ENCODE peak calls at places on chromosomes 1 and 21, in seven cellular contexts. One of them, this sample, is unnamed.

GRCh38 chr1:151993084-151993733 is 450 bp downstream of the S100A10 start:
- DNase-seq in thyroid gland: no peak
- DNase-seq in A549: peak; percentile 54
- DNase-seq in prostate gland: no peak
- DNase-seq in kidney: peak; percentile 83
- DNase-seq in sigmoid colon: peak; percentile 70
- DNase-seq in astrocyte of the spinal cord: no peak
- DNase-seq in this sample: no peak

GRCh38 chr21:22961248-22961647 is 1963.0 kb downstream of the NCAM2 start:
- DNase-seq in thyroid gland: no peak
- DNase-seq in A549: no peak
- DNase-seq in prostate gland: no peak
- DNase-seq in kidney: no peak
- DNase-seq in sigmoid colon: no peak
- DNase-seq in astrocyte of the spinal cord: no peak
- DNase-seq in this sample: no peak

GRCh38 chr1:3924871-3925655 is 25.0 kb upstream of the C1orf174 start:
- DNase-seq in thyroid gland: no peak
- DNase-seq in A549: no peak
- DNase-seq in prostate gland: no peak
- DNase-seq in kidney: peak; percentile 33
- DNase-seq in sigmoid colon: no peak
- DNase-seq in astrocyte of the spinal cord: no peak
- DNase-seq in this sample: peak; percentile 47

GRCh38 chr1:230749150-230749549 is 2.0 kb downstream of the CAPN9 start:
- DNase-seq in thyroid gland: peak; percentile 29
- DNase-seq in A549: no peak
- DNase-seq in prostate gland: no peak
- DNase-seq in kidney: no peak
- DNase-seq in sigmoid colon: no peak
- DNase-seq in astrocyte of the spinal cord: no peak
- DNase-seq in this sample: no peak

GRCh38 chr21:23874271-23874670 is 1733.0 kb downstream of the MRPL39 start:
- DNase-seq in thyroid gland: no peak
- DNase-seq in A549: no peak
- DNase-seq in prostate gland: no peak
- DNase-seq in kidney: no peak
- DNase-seq in sigmoid colon: no peak
- DNase-seq in astrocyte of the spinal cord: no peak
- DNase-seq in this sample: no peak

GRCh38 chr1:207823880-207824566 is 72.2 kb downstream of the CD46 start:
- DNase-seq in thyroid gland: peak; percentile 90
- DNase-seq in A549: peak; percentile 97
- DNase-seq in prostate gland: peak; percentile 88
- DNase-seq in kidney: peak; percentile 92
- DNase-seq in sigmoid colon: peak; percentile 96
- DNase-seq in astrocyte of the spinal cord: peak; percentile 94
- DNase-seq in this sample: peak; percentile 100

GRCh38 chr1:234997201-234998173 is 131.2 kb downstream of the TOMM20 start:
- DNase-seq in thyroid gland: peak; percentile 100
- DNase-seq in A549: peak; percentile 99
- DNase-seq in prostate gland: peak; percentile 98
- DNase-seq in kidney: peak; percentile 99
- DNase-seq in sigmoid colon: peak; percentile 100
- DNase-seq in astrocyte of the spinal cord: peak; percentile 100
- DNase-seq in this sample: peak; percentile 100

GRCh38 chr1:27941671-27942540 is 7.1 kb downstream of the SMPDL3B start:
- DNase-seq in thyroid gland: no peak
- DNase-seq in A549: no peak
- DNase-seq in prostate gland: no peak
- DNase-seq in kidney: peak; percentile 66
- DNase-seq in sigmoid colon: no peak
- DNase-seq in astrocyte of the spinal cord: no peak
- DNase-seq in this sample: no peak

GRCh38 chr1:33886452-33886851 is 22.6 kb downstream of the HMGB4 start:
- DNase-seq in thyroid gland: no peak
- DNase-seq in A549: no peak
- DNase-seq in prostate gland: no peak
- DNase-seq in kidney: no peak
- DNase-seq in sigmoid colon: no peak
- DNase-seq in astrocyte of the spinal cord: no peak
- DNase-seq in this sample: no peak

GRCh38 chr1:236602171-236602570 is 2.1 kb downstream of the HEATR1 start:
- DNase-seq in thyroid gland: no peak
- DNase-seq in A549: no peak
- DNase-seq in prostate gland: no peak
- DNase-seq in kidney: no peak
- DNase-seq in sigmoid colon: no peak
- DNase-seq in astrocyte of the spinal cord: no peak
- DNase-seq in this sample: no peak

GRCh38 chr1:232704694-232705680 is 75.1 kb upstream of the SIPA1L2 start:
- DNase-seq in thyroid gland: peak; percentile 6
- DNase-seq in A549: peak; percentile 67
- DNase-seq in prostate gland: peak; percentile 86
- DNase-seq in kidney: no peak
- DNase-seq in sigmoid colon: peak; percentile 88
- DNase-seq in astrocyte of the spinal cord: peak; percentile 81
- DNase-seq in this sample: peak; percentile 98

GRCh38 chr1:60265560-60266535 is 192.3 kb upstream of the C1orf87 start:
- DNase-seq in thyroid gland: no peak
- DNase-seq in A549: no peak
- DNase-seq in prostate gland: no peak
- DNase-seq in kidney: no peak
- DNase-seq in sigmoid colon: no peak
- DNase-seq in astrocyte of the spinal cord: peak; percentile 76
- DNase-seq in this sample: peak; percentile 23

GRCh38 chr1:85581802-85582686 is 1.5 kb downstream of the CCN1 start:
- DNase-seq in thyroid gland: peak; percentile 91
- DNase-seq in A549: peak; percentile 86
- DNase-seq in prostate gland: peak; percentile 80
- DNase-seq in kidney: peak; percentile 63
- DNase-seq in sigmoid colon: peak; percentile 79
- DNase-seq in astrocyte of the spinal cord: peak; percentile 82
- DNase-seq in this sample: peak; percentile 75

GRCh38 chr1:240091614-240092300 is at the start of gene FMN2:
- DNase-seq in thyroid gland: no peak
- DNase-seq in A549: peak; percentile 72
- DNase-seq in prostate gland: no peak
- DNase-seq in kidney: peak; percentile 65
- DNase-seq in sigmoid colon: peak; percentile 71
- DNase-seq in astrocyte of the spinal cord: peak; percentile 55
- DNase-seq in this sample: no peak

GRCh38 chr1:3352084-3352951 is 102.1 kb upstream of the ARHGEF16 start:
- DNase-seq in thyroid gland: peak; percentile 87
- DNase-seq in A549: no peak
- DNase-seq in prostate gland: peak; percentile 35
- DNase-seq in kidney: peak; percentile 91
- DNase-seq in sigmoid colon: peak; percentile 92
- DNase-seq in astrocyte of the spinal cord: peak; percentile 89
- DNase-seq in this sample: no peak

GRCh38 chr21:20994790-20995189 is 3.4 kb upstream of the NCAM2 start:
- DNase-seq in thyroid gland: no peak
- DNase-seq in A549: no peak
- DNase-seq in prostate gland: no peak
- DNase-seq in kidney: no peak
- DNase-seq in sigmoid colon: no peak
- DNase-seq in astrocyte of the spinal cord: no peak
- DNase-seq in this sample: no peak

GRCh38 chr1:207282496-207283380 is 38.7 kb upstream of the CD55 start:
- DNase-seq in thyroid gland: no peak
- DNase-seq in A549: no peak
- DNase-seq in prostate gland: no peak
- DNase-seq in kidney: no peak
- DNase-seq in sigmoid colon: no peak
- DNase-seq in astrocyte of the spinal cord: peak; percentile 66
- DNase-seq in this sample: no peak

GRCh38 chr1:34768856-34769255 is 9.3 kb downstream of the GJB4 start:
- DNase-seq in thyroid gland: no peak
- DNase-seq in A549: no peak
- DNase-seq in prostate gland: no peak
- DNase-seq in kidney: no peak
- DNase-seq in sigmoid colon: no peak
- DNase-seq in astrocyte of the spinal cord: no peak
- DNase-seq in this sample: no peak

GRCh38 chr1:217443845-217444244 is 187.0 kb downstream of the GPATCH2 start:
- DNase-seq in thyroid gland: no peak
- DNase-seq in A549: no peak
- DNase-seq in prostate gland: no peak
- DNase-seq in kidney: no peak
- DNase-seq in sigmoid colon: no peak
- DNase-seq in astrocyte of the spinal cord: no peak
- DNase-seq in this sample: no peak

GRCh38 chr21:18244721-18245486 is at the start of gene CHODL:
- DNase-seq in thyroid gland: no peak
- DNase-seq in A549: no peak
- DNase-seq in prostate gland: no peak
- DNase-seq in kidney: peak; percentile 76
- DNase-seq in sigmoid colon: no peak
- DNase-seq in astrocyte of the spinal cord: peak; percentile 34
- DNase-seq in this sample: no peak

GRCh38 chr1:16371725-16372124 is 4.7 kb downstream of the SZRD1 start:
- DNase-seq in thyroid gland: no peak
- DNase-seq in A549: peak; percentile 39
- DNase-seq in prostate gland: no peak
- DNase-seq in kidney: no peak
- DNase-seq in sigmoid colon: no peak
- DNase-seq in astrocyte of the spinal cord: peak; percentile 50
- DNase-seq in this sample: peak; percentile 36

DNA sequence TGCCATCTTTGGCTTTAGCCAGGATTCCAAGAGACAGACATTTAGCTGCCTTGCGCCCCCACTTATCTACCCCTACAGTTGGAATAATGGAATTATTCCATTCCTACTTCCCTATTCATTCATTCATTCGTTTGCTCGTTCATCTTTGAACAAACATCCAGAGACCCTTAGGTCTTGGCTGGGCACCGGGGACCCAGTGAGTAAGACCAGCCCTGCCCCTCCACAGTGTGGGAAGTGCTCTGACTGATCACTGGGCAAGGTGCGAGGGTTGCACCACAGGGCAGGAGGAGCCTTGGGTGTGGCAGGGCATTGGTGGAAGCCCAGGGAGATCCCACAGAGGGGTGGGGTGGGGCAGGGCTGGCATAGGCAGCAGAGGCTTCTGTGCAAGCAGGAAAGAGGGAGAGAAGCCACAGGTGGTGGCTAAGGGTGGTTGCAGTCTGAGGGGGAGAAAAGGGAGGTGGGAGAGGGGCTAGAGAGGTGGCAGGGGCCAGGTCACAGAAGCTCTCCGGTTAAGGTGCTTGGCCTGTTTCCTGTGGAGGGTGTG is 35.0 kb upstream of the TMEM61 start:
- DNase-seq in thyroid gland: no peak
- DNase-seq in A549: peak; percentile 18
- DNase-seq in prostate gland: no peak
- DNase-seq in kidney: no peak
- DNase-seq in sigmoid colon: no peak
- DNase-seq in astrocyte of the spinal cord: no peak
- DNase-seq in this sample: peak; percentile 86
- TF ChIP-seq CTCF in thyroid gland: no peak
- TF ChIP-seq CTCF in A549: no peak
- TF ChIP-seq CTCF in prostate gland: no peak
- TF ChIP-seq CTCF in kidney: no peak
- TF ChIP-seq CTCF in sigmoid colon: peak; percentile 1
- TF ChIP-seq CTCF in astrocyte of the spinal cord: no peak
- TF ChIP-seq CTCF in this sample: no peak

DNA sequence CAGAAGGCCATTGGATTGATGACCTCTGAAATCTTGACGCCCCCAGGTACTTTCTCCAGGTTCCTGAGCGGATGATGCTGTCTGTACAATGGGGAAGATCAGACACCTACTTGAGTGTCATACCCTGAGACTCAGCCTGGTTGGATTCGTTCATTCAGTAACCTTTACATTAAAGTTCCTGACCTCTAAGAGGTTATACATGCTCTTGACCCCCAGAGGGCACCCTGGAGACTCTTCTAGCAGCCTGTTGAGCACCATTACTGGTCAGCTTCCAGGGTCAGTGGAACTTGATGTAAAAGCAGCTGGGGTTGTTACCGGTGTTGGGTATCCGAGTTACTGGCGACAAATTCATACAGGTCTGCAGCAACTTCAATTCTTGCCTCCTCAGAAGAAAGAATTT is 114.3 kb upstream of the ZNF678 start:
- DNase-seq in thyroid gland: peak; percentile 24
- DNase-seq in A549: peak; percentile 57
- DNase-seq in prostate gland: no peak
- DNase-seq in kidney: peak; percentile 18
- DNase-seq in sigmoid colon: no peak
- DNase-seq in astrocyte of the spinal cord: no peak
- DNase-seq in this sample: peak; percentile 80
- TF ChIP-seq CTCF in thyroid gland: peak; percentile 45
- TF ChIP-seq CTCF in A549: peak; percentile 21
- TF ChIP-seq CTCF in prostate gland: no peak
- TF ChIP-seq CTCF in kidney: peak; percentile 10
- TF ChIP-seq CTCF in sigmoid colon: no peak
- TF ChIP-seq CTCF in astrocyte of the spinal cord: peak; percentile 31
- TF ChIP-seq CTCF in this sample: peak; percentile 73

DNA sequence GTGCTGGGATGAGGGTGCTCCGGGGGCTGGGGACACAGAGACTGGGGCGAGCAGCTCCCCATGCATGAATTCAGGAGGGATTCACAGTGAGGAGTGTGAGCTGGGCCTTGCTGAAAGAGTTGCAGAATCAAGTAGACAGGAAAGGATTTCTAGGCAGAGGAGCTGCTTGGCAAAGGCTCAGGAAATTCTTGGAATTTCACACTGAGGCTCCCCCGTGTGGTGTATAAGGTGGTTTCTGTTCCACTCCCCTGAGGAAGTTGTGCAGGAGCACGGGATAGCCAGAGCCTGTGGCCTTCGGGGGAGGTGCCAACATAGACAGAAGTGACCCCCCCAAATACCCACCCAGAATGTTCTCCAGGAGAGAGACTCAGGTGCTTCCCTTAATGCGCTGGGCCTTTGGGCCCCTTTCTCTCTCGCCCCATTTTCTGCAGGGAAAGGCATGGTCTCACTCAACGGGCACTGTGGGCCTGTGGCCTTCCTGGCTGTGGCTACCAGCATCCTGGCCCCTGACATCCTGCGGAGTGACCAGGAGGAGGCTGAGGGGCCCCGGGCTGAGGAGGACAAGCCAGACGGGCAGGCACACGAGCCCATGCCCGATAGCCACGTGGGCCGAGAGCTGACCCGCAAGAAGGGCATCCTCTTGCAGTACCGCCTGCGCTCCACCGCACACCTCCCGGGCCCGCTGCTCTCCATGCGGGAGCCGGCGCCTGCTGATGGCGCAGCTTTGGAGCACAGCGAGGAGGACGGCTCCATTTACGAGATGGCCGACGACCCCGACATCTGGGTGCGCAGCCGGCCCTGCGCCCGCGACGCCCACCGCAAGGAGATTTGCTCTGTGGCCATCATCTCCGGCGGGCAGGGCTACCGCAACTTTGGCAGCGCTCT is 58.5 kb upstream of the ACTL8 start:
- DNase-seq in thyroid gland: peak; percentile 47
- DNase-seq in A549: peak; percentile 59
- DNase-seq in prostate gland: peak; percentile 14
- DNase-seq in kidney: no peak
- DNase-seq in sigmoid colon: no peak
- DNase-seq in astrocyte of the spinal cord: peak; percentile 74
- DNase-seq in this sample: peak; percentile 69
- TF ChIP-seq CTCF in thyroid gland: peak; percentile 46
- TF ChIP-seq CTCF in A549: peak; percentile 48
- TF ChIP-seq CTCF in prostate gland: peak; percentile 51
- TF ChIP-seq CTCF in kidney: peak; percentile 41
- TF ChIP-seq CTCF in sigmoid colon: no peak
- TF ChIP-seq CTCF in astrocyte of the spinal cord: peak; percentile 60
- TF ChIP-seq CTCF in this sample: peak; percentile 20

GRCh38 chr1:9576903-9577302 is 11.8 kb upstream of the TMEM201 start:
- DNase-seq in thyroid gland: no peak
- DNase-seq in A549: no peak
- DNase-seq in prostate gland: no peak
- DNase-seq in kidney: no peak
- DNase-seq in sigmoid colon: no peak
- DNase-seq in astrocyte of the spinal cord: no peak
- DNase-seq in this sample: no peak
- TF ChIP-seq CTCF in thyroid gland: no peak
- TF ChIP-seq CTCF in A549: no peak
- TF ChIP-seq CTCF in prostate gland: no peak
- TF ChIP-seq CTCF in kidney: no peak
- TF ChIP-seq CTCF in sigmoid colon: no peak
- TF ChIP-seq CTCF in astrocyte of the spinal cord: no peak
- TF ChIP-seq CTCF in this sample: no peak

This sample was measured in MCF 10A.